ENCODE peak calls at places on chromosomes 3 and 15, in five cellular contexts. One of them, this sample, is unnamed.

GRCh38 chr3:126288314-126288713 is 68.9 kb downstream of the KLF15 start:
- DNase-seq in foreskin keratinocyte: no peak
- DNase-seq in A549: no peak
- DNase-seq in RWPE1: no peak
- DNase-seq in caudate nucleus: peak
- DNase-seq in this sample: peak

GRCh38 chr15:85771781-85772445 is 22.8 kb downstream of the KLHL25 start:
- DNase-seq in caudate nucleus: no peak
- DNase-seq in RWPE1: no peak
- DNase-seq in A549: no peak
- DNase-seq in foreskin keratinocyte: no peak
- DNase-seq in this sample: no peak

GRCh38 chr3:189937302-189938255 is 183.1 kb downstream of the P3H2 start:
- DNase-seq in foreskin keratinocyte: peak
- DNase-seq in RWPE1: peak
- DNase-seq in A549: peak
- DNase-seq in caudate nucleus: no peak
- DNase-seq in this sample: no peak

GRCh38 chr3:123695152-123695551 is 110.3 kb upstream of the HACD2 start:
- DNase-seq in caudate nucleus: no peak
- DNase-seq in RWPE1: no peak
- DNase-seq in A549: no peak
- DNase-seq in foreskin keratinocyte: no peak
- DNase-seq in this sample: no peak

GRCh38 chr3:184688251-184688851 is 23.5 kb downstream of the MAGEF1 start:
- DNase-seq in caudate nucleus: no peak
- DNase-seq in foreskin keratinocyte: peak
- DNase-seq in A549: no peak
- DNase-seq in RWPE1: no peak
- DNase-seq in this sample: no peak

GRCh38 chr15:39914977-39915376 is 5.1 kb downstream of the GPR176 start:
- DNase-seq in caudate nucleus: no peak
- DNase-seq in A549: no peak
- DNase-seq in RWPE1: no peak
- DNase-seq in foreskin keratinocyte: no peak
- DNase-seq in this sample: no peak

GRCh38 chr15:39575180-39575579 is 5.7 kb upstream of the THBS1 start:
- DNase-seq in RWPE1: no peak
- DNase-seq in foreskin keratinocyte: no peak
- DNase-seq in A549: no peak
- DNase-seq in caudate nucleus: no peak
- DNase-seq in this sample: no peak

GRCh38 chr3:111808439-111808838 is 50.6 kb upstream of the PHLDB2 start:
- DNase-seq in foreskin keratinocyte: peak
- DNase-seq in RWPE1: peak
- DNase-seq in A549: peak
- DNase-seq in caudate nucleus: no peak
- DNase-seq in this sample: no peak

GRCh38 chr3:187520027-187520945 is 149.9 kb downstream of the SST start:
- DNase-seq in RWPE1: no peak
- DNase-seq in foreskin keratinocyte: no peak
- DNase-seq in A549: no peak
- DNase-seq in caudate nucleus: no peak
- DNase-seq in this sample: peak

GRCh38 chr3:146100825-146101444 is 60.0 kb downstream of the PLOD2 start:
- DNase-seq in RWPE1: no peak
- DNase-seq in A549: no peak
- DNase-seq in foreskin keratinocyte: no peak
- DNase-seq in caudate nucleus: no peak
- DNase-seq in this sample: no peak

GRCh38 chr15:86229966-86230365 is 150.3 kb downstream of the AGBL1 start:
- DNase-seq in foreskin keratinocyte: no peak
- DNase-seq in RWPE1: no peak
- DNase-seq in caudate nucleus: no peak
- DNase-seq in A549: no peak
- DNase-seq in this sample: no peak

GRCh38 chr3:151101270-151101954 is 15.9 kb downstream of the MED12L start:
- DNase-seq in caudate nucleus: no peak
- DNase-seq in A549: no peak
- DNase-seq in RWPE1: no peak
- DNase-seq in foreskin keratinocyte: no peak
- DNase-seq in this sample: no peak

GRCh38 chr3:188214442-188214841 is 60.5 kb downstream of the LPP start:
- DNase-seq in caudate nucleus: no peak
- DNase-seq in A549: no peak
- DNase-seq in foreskin keratinocyte: no peak
- DNase-seq in RWPE1: no peak
- DNase-seq in this sample: no peak

GRCh38 chr3:141933421-141934300 is 57.2 kb downstream of the ATP1B3 start:
- DNase-seq in A549: no peak
- DNase-seq in RWPE1: no peak
- DNase-seq in foreskin keratinocyte: no peak
- DNase-seq in caudate nucleus: no peak
- DNase-seq in this sample: peak

GRCh38 chr3:44584646-44585501 is at the start of gene ZNF660:
- DNase-seq in foreskin keratinocyte: peak
- DNase-seq in A549: no peak
- DNase-seq in caudate nucleus: peak
- DNase-seq in RWPE1: no peak
- DNase-seq in this sample: peak

GRCh38 chr15:67547836-67548531 is 5.5 kb downstream of the MAP2K5 start:
- DNase-seq in A549: no peak
- DNase-seq in foreskin keratinocyte: no peak
- DNase-seq in caudate nucleus: no peak
- DNase-seq in RWPE1: no peak
- DNase-seq in this sample: no peak

DNA sequence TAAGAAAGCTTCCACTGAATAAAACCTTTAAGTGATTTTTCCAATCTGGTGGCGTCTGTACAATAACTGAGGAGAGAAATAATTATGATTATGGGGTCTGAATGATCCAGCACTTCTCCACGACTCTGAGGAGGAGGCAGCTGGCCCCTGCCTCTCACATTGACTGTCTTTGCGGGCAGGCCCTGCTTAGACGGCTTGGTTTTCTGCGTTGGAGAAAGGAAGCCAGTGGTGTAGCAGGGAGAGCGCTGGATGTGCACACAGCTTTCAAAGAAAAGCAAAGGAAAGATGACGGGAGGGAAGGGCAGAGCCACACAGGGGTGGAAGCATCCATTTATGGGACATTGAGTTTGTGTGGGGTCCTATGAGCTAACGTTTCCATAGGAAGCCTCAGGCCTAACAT is 62.5 kb downstream of the MGLL start:
- DNase-seq in A549: no peak
- DNase-seq in RWPE1: no peak
- DNase-seq in foreskin keratinocyte: no peak
- DNase-seq in caudate nucleus: no peak
- DNase-seq in this sample: no peak
- H3K27ac ChIP-seq in A549: peak
- H3K27ac ChIP-seq in RWPE1: no peak
- H3K27ac ChIP-seq in foreskin keratinocyte: no peak
- H3K27ac ChIP-seq in caudate nucleus: no peak
- H3K27ac ChIP-seq in this sample: no peak

GRCh38 chr3:191074511-191074910 is 124.5 kb upstream of the OSTN start:
- DNase-seq in A549: no peak
- DNase-seq in caudate nucleus: no peak
- DNase-seq in RWPE1: no peak
- DNase-seq in foreskin keratinocyte: no peak
- DNase-seq in this sample: no peak

GRCh38 chr3:191070201-191070600 is 128.8 kb upstream of the OSTN start:
- DNase-seq in caudate nucleus: no peak
- DNase-seq in RWPE1: peak
- DNase-seq in foreskin keratinocyte: peak
- DNase-seq in A549: no peak
- DNase-seq in this sample: no peak

GRCh38 chr3:191066669-191067068 is 132.4 kb upstream of the OSTN start:
- DNase-seq in RWPE1: peak
- DNase-seq in foreskin keratinocyte: peak
- DNase-seq in A549: peak
- DNase-seq in caudate nucleus: no peak
- DNase-seq in this sample: no peak

GRCh38 chr3:191068946-191069813 is 129.9 kb upstream of the OSTN start:
- DNase-seq in A549: no peak
- DNase-seq in caudate nucleus: no peak
- DNase-seq in foreskin keratinocyte: no peak
- DNase-seq in RWPE1: no peak
- DNase-seq in this sample: no peak

GRCh38 chr3:191070762-191071365 is 128.2 kb upstream of the OSTN start:
- DNase-seq in foreskin keratinocyte: peak
- DNase-seq in caudate nucleus: no peak
- DNase-seq in A549: no peak
- DNase-seq in RWPE1: no peak
- DNase-seq in this sample: no peak
- H3K27ac ChIP-seq in foreskin keratinocyte: no peak
- H3K27ac ChIP-seq in caudate nucleus: no peak
- H3K27ac ChIP-seq in A549: no peak
- H3K27ac ChIP-seq in RWPE1: no peak
- H3K27ac ChIP-seq in this sample: no peak

DNA sequence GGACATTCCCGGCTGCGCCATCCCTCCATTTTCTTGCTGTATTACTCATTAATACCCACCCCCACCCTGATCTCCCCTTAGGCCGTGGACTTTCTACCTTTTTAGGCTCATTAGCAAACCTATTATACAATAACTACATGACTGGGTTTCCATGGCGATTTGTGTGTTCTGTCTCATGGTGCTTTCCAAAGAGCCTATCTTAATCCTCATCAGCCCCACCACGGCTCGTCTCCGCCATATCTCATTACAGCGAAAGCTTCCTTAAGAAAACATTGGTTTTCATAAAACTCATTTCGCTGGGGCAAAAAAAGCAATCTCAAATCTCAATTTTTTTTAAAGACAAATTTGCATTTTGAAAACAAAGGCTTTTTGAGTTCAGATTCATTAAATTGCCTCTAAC is 41.1 kb upstream of the RGMA start:
- DNase-seq in RWPE1: no peak
- DNase-seq in A549: no peak
- DNase-seq in foreskin keratinocyte: no peak
- DNase-seq in caudate nucleus: no peak
- DNase-seq in this sample: no peak
- H3K27ac ChIP-seq in RWPE1: no peak
- H3K27ac ChIP-seq in A549: no peak
- H3K27ac ChIP-seq in foreskin keratinocyte: no peak
- H3K27ac ChIP-seq in caudate nucleus: no peak
- H3K27ac ChIP-seq in this sample: no peak

GRCh38 chr3:196275126-196275525 is 12.4 kb downstream of the PCYT1A start:
- DNase-seq in caudate nucleus: no peak
- DNase-seq in foreskin keratinocyte: no peak
- DNase-seq in RWPE1: no peak
- DNase-seq in A549: no peak
- DNase-seq in this sample: no peak

GRCh38 chr3:196281962-196282361 is 5.6 kb downstream of the PCYT1A start:
- DNase-seq in caudate nucleus: no peak
- DNase-seq in foreskin keratinocyte: no peak
- DNase-seq in A549: no peak
- DNase-seq in RWPE1: no peak
- DNase-seq in this sample: no peak

GRCh38 chr3:196284396-196284795 is 3.1 kb downstream of the PCYT1A start:
- DNase-seq in A549: no peak
- DNase-seq in caudate nucleus: no peak
- DNase-seq in foreskin keratinocyte: no peak
- DNase-seq in RWPE1: no peak
- DNase-seq in this sample: no peak

DNA sequence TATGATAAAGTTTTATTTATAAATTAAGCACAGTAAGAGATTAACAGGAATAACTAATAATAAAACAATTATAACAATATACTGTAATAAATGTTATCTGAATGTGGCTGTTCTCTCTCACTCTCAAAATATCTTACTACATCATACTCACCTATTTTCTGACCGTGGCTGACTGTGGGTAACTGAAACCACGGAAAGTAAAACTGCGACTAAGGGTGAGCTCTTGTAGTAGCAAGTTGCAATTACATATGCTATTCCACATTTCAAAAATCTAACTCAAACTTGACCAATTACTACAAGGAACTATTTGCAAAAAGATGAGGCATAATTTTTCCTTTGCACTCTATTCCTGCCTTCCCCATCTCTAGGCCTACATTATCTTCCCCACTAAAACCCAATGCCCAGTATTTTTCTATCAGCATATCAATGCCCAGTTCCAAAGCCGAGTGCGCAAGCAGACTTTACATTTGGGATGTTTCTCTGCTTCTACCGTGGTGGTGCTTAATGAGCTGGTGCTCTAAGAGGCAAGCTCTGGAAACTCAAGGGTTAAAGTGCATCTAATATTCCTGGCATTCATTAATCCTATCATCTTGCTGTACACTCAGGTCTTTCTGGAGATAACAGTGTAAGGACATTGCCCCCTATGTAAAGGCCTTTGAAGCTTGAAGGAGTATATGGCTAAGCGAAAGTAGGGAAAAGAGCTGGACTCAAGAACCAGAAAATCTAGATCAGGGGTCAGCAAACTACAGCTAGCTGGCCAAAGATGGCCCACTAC is 6.7 kb downstream of the PCYT1A start:
- DNase-seq in caudate nucleus: no peak
- DNase-seq in A549: no peak
- DNase-seq in RWPE1: no peak
- DNase-seq in foreskin keratinocyte: no peak
- DNase-seq in this sample: no peak
- H3K27ac ChIP-seq in caudate nucleus: no peak
- H3K27ac ChIP-seq in A549: peak
- H3K27ac ChIP-seq in RWPE1: no peak
- H3K27ac ChIP-seq in foreskin keratinocyte: peak
- H3K27ac ChIP-seq in this sample: no peak

GRCh38 chr3:138400651-138401070 is 33.8 kb upstream of the ESYT3 start:
- DNase-seq in A549: no peak
- DNase-seq in RWPE1: no peak
- DNase-seq in foreskin keratinocyte: no peak
- DNase-seq in caudate nucleus: no peak
- DNase-seq in this sample: no peak
- H3K27ac ChIP-seq in A549: no peak
- H3K27ac ChIP-seq in RWPE1: no peak
- H3K27ac ChIP-seq in foreskin keratinocyte: no peak
- H3K27ac ChIP-seq in caudate nucleus: no peak
- H3K27ac ChIP-seq in this sample: no peak